ENCODE peak calls at places on chromosome 1, in seven cellular contexts. One of them, this sample, is unnamed.
A peak's percentile ranks its signal among the peaks of the same experiment; 100 is the strongest.

GRCh38 chr1:29387210-29387609 is 150.9 kb downstream of the PTPRU start:
- DNase-seq in CD8-positive, alpha-beta memory T cell: no peak
- DNase-seq in AG04450: no peak
- DNase-seq in IMR-90: no peak
- DNase-seq in Kasumi-1: no peak
- DNase-seq in mesenchymal stem cell: no peak
- DNase-seq in RPMI7951: no peak
- DNase-seq in this sample: no peak

GRCh38 chr1:89126602-89127001 is 688 bp upstream of the GBP2 start:
- DNase-seq in mesenchymal stem cell: peak; percentile 30
- DNase-seq in Kasumi-1: no peak
- DNase-seq in IMR-90: no peak
- DNase-seq in RPMI7951: no peak
- DNase-seq in CD8-positive, alpha-beta memory T cell: no peak
- DNase-seq in AG04450: no peak
- DNase-seq in this sample: no peak

GRCh38 chr1:170445096-170445495 is 86.9 kb upstream of the GORAB start:
- DNase-seq in IMR-90: peak; percentile 84
- DNase-seq in CD8-positive, alpha-beta memory T cell: no peak
- DNase-seq in AG04450: peak; percentile 36
- DNase-seq in Kasumi-1: no peak
- DNase-seq in RPMI7951: peak; percentile 80
- DNase-seq in mesenchymal stem cell: peak; percentile 23
- DNase-seq in this sample: no peak

GRCh38 chr1:97334454-97334853 is 586.4 kb downstream of the DPYD start:
- DNase-seq in RPMI7951: peak; percentile 75
- DNase-seq in IMR-90: peak; percentile 91
- DNase-seq in AG04450: peak; percentile 53
- DNase-seq in mesenchymal stem cell: peak; percentile 58
- DNase-seq in CD8-positive, alpha-beta memory T cell: no peak
- DNase-seq in Kasumi-1: no peak
- DNase-seq in this sample: no peak

GRCh38 chr1:16208270-16208987 is 4.0 kb downstream of the ARHGEF19 start:
- DNase-seq in AG04450: no peak
- DNase-seq in CD8-positive, alpha-beta memory T cell: no peak
- DNase-seq in mesenchymal stem cell: peak; percentile 36
- DNase-seq in RPMI7951: no peak
- DNase-seq in Kasumi-1: no peak
- DNase-seq in IMR-90: peak; percentile 31
- DNase-seq in this sample: no peak

GRCh38 chr1:234987415-234988159 is 141.1 kb downstream of the TOMM20 start:
- DNase-seq in mesenchymal stem cell: peak; percentile 97
- DNase-seq in CD8-positive, alpha-beta memory T cell: no peak
- DNase-seq in Kasumi-1: no peak
- DNase-seq in RPMI7951: peak; percentile 91
- DNase-seq in IMR-90: peak; percentile 87
- DNase-seq in AG04450: no peak
- DNase-seq in this sample: no peak

GRCh38 chr1:226607268-226607660 is 58.7 kb downstream of the STUM start:
- DNase-seq in mesenchymal stem cell: no peak
- DNase-seq in AG04450: no peak
- DNase-seq in CD8-positive, alpha-beta memory T cell: peak; percentile 11
- DNase-seq in Kasumi-1: no peak
- DNase-seq in RPMI7951: no peak
- DNase-seq in IMR-90: no peak
- DNase-seq in this sample: no peak

GRCh38 chr1:35595684-35596083 is 22.6 kb downstream of the TFAP2E start:
- DNase-seq in IMR-90: no peak
- DNase-seq in RPMI7951: no peak
- DNase-seq in mesenchymal stem cell: no peak
- DNase-seq in CD8-positive, alpha-beta memory T cell: no peak
- DNase-seq in Kasumi-1: no peak
- DNase-seq in AG04450: no peak
- DNase-seq in this sample: no peak

GRCh38 chr1:213276236-213276635 is 225.2 kb downstream of the RPS6KC1 start:
- DNase-seq in Kasumi-1: no peak
- DNase-seq in mesenchymal stem cell: no peak
- DNase-seq in RPMI7951: no peak
- DNase-seq in IMR-90: no peak
- DNase-seq in AG04450: no peak
- DNase-seq in CD8-positive, alpha-beta memory T cell: no peak
- DNase-seq in this sample: no peak

GRCh38 chr1:165116732-165117131 is 239.8 kb downstream of the LMX1A start:
- DNase-seq in CD8-positive, alpha-beta memory T cell: no peak
- DNase-seq in AG04450: no peak
- DNase-seq in RPMI7951: peak; percentile 70
- DNase-seq in mesenchymal stem cell: peak; percentile 36
- DNase-seq in IMR-90: peak; percentile 56
- DNase-seq in Kasumi-1: no peak
- DNase-seq in this sample: no peak

GRCh38 chr1:158045639-158046038 is 52.2 kb downstream of the KIRREL1 start:
- DNase-seq in RPMI7951: peak; percentile 67
- DNase-seq in IMR-90: peak; percentile 90
- DNase-seq in Kasumi-1: no peak
- DNase-seq in mesenchymal stem cell: peak; percentile 67
- DNase-seq in AG04450: peak; percentile 42
- DNase-seq in CD8-positive, alpha-beta memory T cell: no peak
- DNase-seq in this sample: no peak

GRCh38 chr1:181595234-181595633 is 111.9 kb downstream of the CACNA1E start:
- DNase-seq in RPMI7951: no peak
- DNase-seq in mesenchymal stem cell: no peak
- DNase-seq in CD8-positive, alpha-beta memory T cell: no peak
- DNase-seq in AG04450: no peak
- DNase-seq in IMR-90: no peak
- DNase-seq in Kasumi-1: no peak
- DNase-seq in this sample: no peak

GRCh38 chr1:9066945-9067807 is 2.3 kb downstream of the SLC2A5 start:
- DNase-seq in CD8-positive, alpha-beta memory T cell: no peak
- DNase-seq in Kasumi-1: no peak
- DNase-seq in RPMI7951: peak; percentile 94
- DNase-seq in AG04450: peak; percentile 84
- DNase-seq in IMR-90: peak; percentile 91
- DNase-seq in mesenchymal stem cell: peak; percentile 91
- DNase-seq in this sample: peak; percentile 35

GRCh38 chr1:11690669-11691301 is 725 bp upstream of the DRAXIN start:
- DNase-seq in RPMI7951: no peak
- DNase-seq in AG04450: no peak
- DNase-seq in IMR-90: no peak
- DNase-seq in CD8-positive, alpha-beta memory T cell: no peak
- DNase-seq in mesenchymal stem cell: no peak
- DNase-seq in Kasumi-1: no peak
- DNase-seq in this sample: no peak

GRCh38 chr1:107993920-107994319 is 28.9 kb upstream of the VAV3 start:
- DNase-seq in RPMI7951: peak; percentile 70
- DNase-seq in CD8-positive, alpha-beta memory T cell: no peak
- DNase-seq in Kasumi-1: no peak
- DNase-seq in AG04450: no peak
- DNase-seq in mesenchymal stem cell: no peak
- DNase-seq in IMR-90: no peak
- DNase-seq in this sample: no peak

GRCh38 chr1:15703562-15703961 is 19.4 kb downstream of the PLEKHM2 start:
- DNase-seq in RPMI7951: peak; percentile 81
- DNase-seq in AG04450: peak; percentile 66
- DNase-seq in mesenchymal stem cell: peak; percentile 89
- DNase-seq in Kasumi-1: no peak
- DNase-seq in IMR-90: peak; percentile 91
- DNase-seq in CD8-positive, alpha-beta memory T cell: no peak
- DNase-seq in this sample: no peak

GRCh38 chr1:46442317-46443161 is 47.1 kb upstream of the DMBX1 start:
- DNase-seq in CD8-positive, alpha-beta memory T cell: peak; percentile 70
- DNase-seq in IMR-90: peak; percentile 69
- DNase-seq in RPMI7951: peak; percentile 75
- DNase-seq in Kasumi-1: peak; percentile 71
- DNase-seq in AG04450: peak; percentile 20
- DNase-seq in mesenchymal stem cell: peak; percentile 76
- DNase-seq in this sample: peak; percentile 55

GRCh38 chr1:243596441-243597183 is 253.4 kb downstream of the AKT3 start:
- DNase-seq in CD8-positive, alpha-beta memory T cell: peak; percentile 56
- DNase-seq in RPMI7951: peak; percentile 84
- DNase-seq in Kasumi-1: peak; percentile 70
- DNase-seq in mesenchymal stem cell: peak; percentile 85
- DNase-seq in IMR-90: peak; percentile 96
- DNase-seq in AG04450: peak; percentile 80
- DNase-seq in this sample: peak; percentile 77

This sample was measured in AML-193.